ENCODE peak calls at places on chromosomes 11 and 22, in six cellular contexts. I, G, F, P, J and R are unnamed samples.

GRCh38 chr11:86802601-86803051 is 2.3 kb downstream of the PRSS23 start:
- DNase-seq in J (peak; percentile 53), G (peak; percentile 32), F (peak; percentile 21), P (no peak), I (no peak), R (no peak)

GRCh38 chr11:110787680-110788079 is 75.4 kb upstream of the ARHGAP20 start:
- DNase-seq in J (no peak), P (no peak), F (no peak), G (no peak), I (no peak), R (no peak)

GRCh38 chr11:14075679-14076078 is 113.2 kb downstream of the SPON1 start:
- DNase-seq in J (no peak), I (no peak), P (no peak), F (no peak), G (no peak), R (no peak)

GRCh38 chr11:71322861-71323582 is 70.6 kb upstream of the SHANK2 start:
- DNase-seq in F (no peak), G (no peak), J (no peak), I (no peak), P (no peak), R (no peak)

GRCh38 chr11:61303725-61304124 is 8.6 kb upstream of the VWCE start:
- DNase-seq in J (no peak), I (no peak), F (no peak), G (no peak), P (no peak), R (no peak)

GRCh38 chr11:58006940-58007339 is 16.7 kb upstream of the OR9Q1 start:
- DNase-seq in J (no peak), F (no peak), I (no peak), G (no peak), P (no peak), R (no peak)

GRCh38 chr11:83039566-83039965 is 32.1 kb downstream of the RAB30 start:
- DNase-seq in G (no peak), F (no peak), P (no peak), I (no peak), J (no peak), R (no peak)

GRCh38 chr22:38223289-38223960 is 21.6 kb downstream of the MAFF start:
- DNase-seq in I (no peak), J (no peak), F (no peak), P (no peak), G (no peak), R (no peak)

GRCh38 chr11:108466405-108466804 is 924 bp downstream of the C11orf65 start:
- DNase-seq in G (no peak), P (no peak), I (peak; percentile 8), F (no peak), J (no peak), R (no peak)

GRCh38 chr22:41501209-41501608 is 32.3 kb downstream of the ACO2 start:
- DNase-seq in J (peak; percentile 58), F (no peak), I (no peak), P (no peak), G (no peak), R (no peak)

GRCh38 chr11:2202071-2202899 is 30.7 kb upstream of the TH start:
- DNase-seq in I (peak; percentile 84), J (no peak), P (no peak), G (no peak), F (no peak), R (no peak)

GRCh38 chr11:12084191-12084717 is 26.1 kb upstream of the MICAL2 start:
- DNase-seq in G (no peak), I (no peak), F (no peak), P (no peak), J (no peak), R (no peak)

GRCh38 chr22:29206372-29207230 is 905 bp downstream of the EMID1 start:
- DNase-seq in G (no peak), P (no peak), F (no peak), I (no peak), J (peak; percentile 11), R (no peak)

GRCh38 chr11:87056091-87056490 is 18.4 kb downstream of the TMEM135 start:
- DNase-seq in J (no peak), F (no peak), I (no peak), G (no peak), P (no peak), R (no peak)

GRCh38 chr22:20650294-20651207 is 123.4 kb upstream of the SERPIND1 start:
- DNase-seq in F (peak; percentile 1), P (no peak), J (no peak), G (no peak), I (no peak), R (no peak)

GRCh38 chr11:1267441-1268100 is 41.9 kb downstream of the TOLLIP start:
- DNase-seq in P (no peak), I (no peak), G (no peak), J (no peak), F (no peak), R (no peak)

GRCh38 chr11:64853709-64854108 is 9.3 kb upstream of the CDC42BPG start:
- DNase-seq in J (no peak), F (no peak), I (no peak), P (no peak), G (no peak), R (no peak)

GRCh38 chr22:24585461-24585860 is 7.4 kb downstream of the LRRC75B start:
- DNase-seq in F (no peak), J (no peak), G (no peak), I (no peak), P (no peak), R (no peak)

GRCh38 chr22:31566484-31566883 is 70.1 kb downstream of the SFI1 start:
- DNase-seq in G (no peak), J (no peak), F (no peak), P (no peak), I (no peak), R (no peak)

GRCh38 chr11:85742873-85743275 is 56.9 kb upstream of the CCDC89 start:
- DNase-seq in I (no peak), G (no peak), J (no peak), F (no peak), P (no peak), R (no peak)